ENCODE peak calls at places on chromosome 18, in five cellular contexts. One of them, this sample, is unnamed.

GRCh38 chr18:73552171-73552570 is 595.5 kb downstream of the FBXO15 start:
- DNase-seq in NCI-H2029 treated with DMSO at 0.1 percent for 48 hours: no peak
- DNase-seq in adrenal gland: no peak
- DNase-seq in activated CD4-positive, alpha-beta T cell treated with anti-CD3 and anti-CD28 coated beads, Interleukin-2, amount 50 U/mL, for 4 hours: no peak
- DNase-seq in COR-L47: no peak
- DNase-seq in this sample: no peak

GRCh38 chr18:64994370-64994769 is 756.4 kb upstream of the CDH7 start:
- DNase-seq in COR-L47: no peak
- DNase-seq in activated CD4-positive, alpha-beta T cell treated with anti-CD3 and anti-CD28 coated beads, Interleukin-2, amount 50 U/mL, for 4 hours: no peak
- DNase-seq in adrenal gland: no peak
- DNase-seq in NCI-H2029 treated with DMSO at 0.1 percent for 48 hours: no peak
- DNase-seq in this sample: no peak

GRCh38 chr18:61475931-61476330 is 142.7 kb downstream of the CDH20 start:
- DNase-seq in activated CD4-positive, alpha-beta T cell treated with anti-CD3 and anti-CD28 coated beads, Interleukin-2, amount 50 U/mL, for 4 hours: no peak
- DNase-seq in NCI-H2029 treated with DMSO at 0.1 percent for 48 hours: no peak
- DNase-seq in adrenal gland: no peak
- DNase-seq in COR-L47: no peak
- DNase-seq in this sample: no peak

GRCh38 chr18:3604626-3605408 is 154.8 kb downstream of the TGIF1 start:
- DNase-seq in activated CD4-positive, alpha-beta T cell treated with anti-CD3 and anti-CD28 coated beads, Interleukin-2, amount 50 U/mL, for 4 hours: no peak
- DNase-seq in NCI-H2029 treated with DMSO at 0.1 percent for 48 hours: no peak
- DNase-seq in COR-L47: no peak
- DNase-seq in adrenal gland: peak
- DNase-seq in this sample: no peak

GRCh38 chr18:33656889-33657288 is 78.9 kb downstream of the ASXL3 start:
- DNase-seq in NCI-H2029 treated with DMSO at 0.1 percent for 48 hours: no peak
- DNase-seq in activated CD4-positive, alpha-beta T cell treated with anti-CD3 and anti-CD28 coated beads, Interleukin-2, amount 50 U/mL, for 4 hours: no peak
- DNase-seq in COR-L47: no peak
- DNase-seq in adrenal gland: no peak
- DNase-seq in this sample: no peak

GRCh38 chr18:76259726-76260125 is 235.3 kb downstream of the ZNF516 start:
- DNase-seq in adrenal gland: no peak
- DNase-seq in activated CD4-positive, alpha-beta T cell treated with anti-CD3 and anti-CD28 coated beads, Interleukin-2, amount 50 U/mL, for 4 hours: no peak
- DNase-seq in COR-L47: no peak
- DNase-seq in NCI-H2029 treated with DMSO at 0.1 percent for 48 hours: no peak
- DNase-seq in this sample: no peak

GRCh38 chr18:74407888-74408287 is 49.2 kb downstream of the DIPK1C start:
- DNase-seq in COR-L47: no peak
- DNase-seq in activated CD4-positive, alpha-beta T cell treated with anti-CD3 and anti-CD28 coated beads, Interleukin-2, amount 50 U/mL, for 4 hours: no peak
- DNase-seq in NCI-H2029 treated with DMSO at 0.1 percent for 48 hours: no peak
- DNase-seq in adrenal gland: no peak
- DNase-seq in this sample: no peak

GRCh38 chr18:29849145-29849544 is 1193.4 kb downstream of the DSC3 start:
- DNase-seq in activated CD4-positive, alpha-beta T cell treated with anti-CD3 and anti-CD28 coated beads, Interleukin-2, amount 50 U/mL, for 4 hours: no peak
- DNase-seq in NCI-H2029 treated with DMSO at 0.1 percent for 48 hours: no peak
- DNase-seq in adrenal gland: no peak
- DNase-seq in COR-L47: no peak
- DNase-seq in this sample: no peak

GRCh38 chr18:37476182-37476581 is 89.4 kb downstream of the CELF4 start:
- DNase-seq in adrenal gland: peak
- DNase-seq in activated CD4-positive, alpha-beta T cell treated with anti-CD3 and anti-CD28 coated beads, Interleukin-2, amount 50 U/mL, for 4 hours: no peak
- DNase-seq in COR-L47: peak
- DNase-seq in NCI-H2029 treated with DMSO at 0.1 percent for 48 hours: no peak
- DNase-seq in this sample: no peak

GRCh38 chr18:55485666-55486065 is 102.3 kb downstream of the TCF4 start:
- DNase-seq in activated CD4-positive, alpha-beta T cell treated with anti-CD3 and anti-CD28 coated beads, Interleukin-2, amount 50 U/mL, for 4 hours: no peak
- DNase-seq in adrenal gland: no peak
- DNase-seq in NCI-H2029 treated with DMSO at 0.1 percent for 48 hours: no peak
- DNase-seq in COR-L47: no peak
- DNase-seq in this sample: no peak

GRCh38 chr18:8901019-8901418 is 195.7 kb downstream of the MTCL1 start:
- DNase-seq in activated CD4-positive, alpha-beta T cell treated with anti-CD3 and anti-CD28 coated beads, Interleukin-2, amount 50 U/mL, for 4 hours: no peak
- DNase-seq in adrenal gland: no peak
- DNase-seq in NCI-H2029 treated with DMSO at 0.1 percent for 48 hours: no peak
- DNase-seq in COR-L47: no peak
- DNase-seq in this sample: no peak

GRCh38 chr18:31954349-31954748 is 11.4 kb upstream of the TRAPPC8 start:
- DNase-seq in NCI-H2029 treated with DMSO at 0.1 percent for 48 hours: no peak
- DNase-seq in COR-L47: peak
- DNase-seq in activated CD4-positive, alpha-beta T cell treated with anti-CD3 and anti-CD28 coated beads, Interleukin-2, amount 50 U/mL, for 4 hours: no peak
- DNase-seq in adrenal gland: peak
- DNase-seq in this sample: no peak

GRCh38 chr18:58269931-58270330 is 225.9 kb downstream of the NEDD4L start:
- DNase-seq in COR-L47: no peak
- DNase-seq in activated CD4-positive, alpha-beta T cell treated with anti-CD3 and anti-CD28 coated beads, Interleukin-2, amount 50 U/mL, for 4 hours: no peak
- DNase-seq in adrenal gland: no peak
- DNase-seq in NCI-H2029 treated with DMSO at 0.1 percent for 48 hours: peak
- DNase-seq in this sample: no peak

GRCh38 chr18:52481116-52481515 is 141.1 kb downstream of the DCC start:
- DNase-seq in adrenal gland: no peak
- DNase-seq in activated CD4-positive, alpha-beta T cell treated with anti-CD3 and anti-CD28 coated beads, Interleukin-2, amount 50 U/mL, for 4 hours: no peak
- DNase-seq in COR-L47: no peak
- DNase-seq in NCI-H2029 treated with DMSO at 0.1 percent for 48 hours: no peak
- DNase-seq in this sample: peak

GRCh38 chr18:40925071-40925541 is 1029.9 kb upstream of the PIK3C3 start:
- DNase-seq in COR-L47: no peak
- DNase-seq in adrenal gland: no peak
- DNase-seq in activated CD4-positive, alpha-beta T cell treated with anti-CD3 and anti-CD28 coated beads, Interleukin-2, amount 50 U/mL, for 4 hours: no peak
- DNase-seq in NCI-H2029 treated with DMSO at 0.1 percent for 48 hours: no peak
- DNase-seq in this sample: peak

GRCh38 chr18:23183356-23184150 is 48.3 kb downstream of the CABLES1 start:
- DNase-seq in adrenal gland: no peak
- DNase-seq in NCI-H2029 treated with DMSO at 0.1 percent for 48 hours: no peak
- DNase-seq in COR-L47: no peak
- DNase-seq in activated CD4-positive, alpha-beta T cell treated with anti-CD3 and anti-CD28 coated beads, Interleukin-2, amount 50 U/mL, for 4 hours: no peak
- DNase-seq in this sample: no peak

GRCh38 chr18:9700261-9700796 is 7.8 kb upstream of the RAB31 start:
- DNase-seq in NCI-H2029 treated with DMSO at 0.1 percent for 48 hours: no peak
- DNase-seq in adrenal gland: no peak
- DNase-seq in COR-L47: no peak
- DNase-seq in activated CD4-positive, alpha-beta T cell treated with anti-CD3 and anti-CD28 coated beads, Interleukin-2, amount 50 U/mL, for 4 hours: no peak
- DNase-seq in this sample: no peak